ENCODE peak calls at places on chromosomes 13 and 19, in nine cellular contexts. T is anterior cingulate cortex; O is tibial artery; S is transverse colon; N is stimulated activated CD4-positive, alpha-beta T cell treated with anti-CD3 and anti-CD28 coated beads, Interleukin-15, amount 100 ng/mL, for 1 hour; K is NCI-H2171; C is neural crest cell; D is HS-27A; R is H9. E is an unnamed sample.

GRCh38 chr19:17681505-17682125 is 6.5 kb downstream of the UNC13A start:
- DNase-seq in N (peak), R (peak), D (no peak), T (no peak), K (no peak), C (peak), O (no peak), S (no peak), E (no peak)

GRCh38 chr19:13023666-13024065 is 28.4 kb downstream of the NFIX start:
- DNase-seq in R (no peak), N (no peak), T (no peak), S (no peak), C (no peak), D (no peak), K (peak), O (no peak), E (no peak)

GRCh38 chr19:45474191-45474940 is 6.6 kb downstream of the FOSB start:
- DNase-seq in T (no peak), D (no peak), N (no peak), C (no peak), R (no peak), O (no peak), K (no peak), S (no peak), E (no peak)

GRCh38 chr13:32278456-32278855 is 36.7 kb downstream of the ZAR1L start:
- DNase-seq in N (no peak), C (no peak), K (no peak), O (no peak), T (no peak), S (no peak), D (no peak), R (no peak), E (no peak)

GRCh38 chr19:50039968-50040367 is 14.2 kb downstream of the ZNF473 start:
- DNase-seq in S (no peak), O (no peak), N (no peak), K (no peak), D (no peak), C (no peak), T (no peak), R (no peak), E (no peak)

GRCh38 chr13:113726961-113727411 is 32.0 kb upstream of the TMEM255B start:
- DNase-seq in S (no peak), O (no peak), N (no peak), R (no peak), D (no peak), C (no peak), T (no peak), K (no peak), E (no peak)

GRCh38 chr13:86581711-86582110 is 782.5 kb upstream of the SLITRK6 start:
- DNase-seq in D (no peak), T (no peak), O (no peak), N (no peak), C (no peak), K (no peak), R (no peak), S (no peak), E (no peak)

GRCh38 chr13:30647824-30648521 is 30.3 kb downstream of the USPL1 start:
- DNase-seq in R (no peak), C (no peak), O (no peak), N (no peak), T (no peak), K (no peak), S (no peak), D (no peak), E (no peak)

GRCh38 chr19:40610396-40611064 is 9.4 kb downstream of the LTBP4 start:
- DNase-seq in C (no peak), K (no peak), D (no peak), T (peak), O (peak), S (peak), R (peak), N (no peak), E (peak)

GRCh38 chr19:2338055-2338615 is 9.7 kb downstream of the SPPL2B start:
- DNase-seq in S (no peak), C (no peak), N (no peak), O (no peak), K (no peak), D (no peak), T (no peak), R (no peak), E (no peak)